ENCODE peak calls at places on chromosomes 16 and 17, in nine cellular contexts. One of them, this sample, is unnamed. For H3K9me3 and H3K4me1, the result is how much of the 10 kb centered on the place peaks cover.

GRCh38 chr17:4230142-4230541 is 33.6 kb downstream of the ANKFY1 start:
- DNase-seq in prostate gland: peak
- DNase-seq in tibial nerve: peak
- DNase-seq in mammary epithelial cell: peak
- DNase-seq in OCI-LY7: no peak
- DNase-seq in GM23248: peak
- DNase-seq in A549: peak
- DNase-seq in right atrium auricular region: peak
- DNase-seq in endodermal cell: peak
- DNase-seq in this sample: peak

GRCh38 chr17:45382226-45382625 is 50.4 kb downstream of the ARHGAP27 start:
- DNase-seq in endodermal cell: no peak
- DNase-seq in prostate gland: no peak
- DNase-seq in A549: no peak
- DNase-seq in right atrium auricular region: no peak
- DNase-seq in OCI-LY7: no peak
- DNase-seq in tibial nerve: no peak
- DNase-seq in GM23248: no peak
- DNase-seq in mammary epithelial cell: peak
- DNase-seq in this sample: no peak

GRCh38 chr16:80614908-80615696 is 74.3 kb downstream of the DYNLRB2 start:
- DNase-seq in prostate gland: no peak
- DNase-seq in OCI-LY7: no peak
- DNase-seq in GM23248: peak
- DNase-seq in A549: peak
- DNase-seq in tibial nerve: no peak
- DNase-seq in endodermal cell: peak
- DNase-seq in right atrium auricular region: no peak
- DNase-seq in mammary epithelial cell: peak
- DNase-seq in this sample: no peak

GRCh38 chr16:2584742-2585650 is 47.2 kb downstream of the PDPK1 start:
- DNase-seq in prostate gland: no peak
- DNase-seq in A549: no peak
- DNase-seq in mammary epithelial cell: no peak
- DNase-seq in endodermal cell: no peak
- DNase-seq in OCI-LY7: no peak
- DNase-seq in GM23248: no peak
- DNase-seq in right atrium auricular region: no peak
- DNase-seq in tibial nerve: peak
- DNase-seq in this sample: peak

GRCh38 chr16:2966043-2966802 is 2.1 kb downstream of the KREMEN2 start:
- DNase-seq in mammary epithelial cell: no peak
- DNase-seq in prostate gland: no peak
- DNase-seq in right atrium auricular region: no peak
- DNase-seq in GM23248: no peak
- DNase-seq in OCI-LY7: no peak
- DNase-seq in A549: no peak
- DNase-seq in tibial nerve: no peak
- DNase-seq in endodermal cell: peak
- DNase-seq in this sample: peak

GRCh38 chr17:61551255-61551742 is 39.7 kb downstream of the NACA2 start:
- DNase-seq in prostate gland: no peak
- DNase-seq in GM23248: peak
- DNase-seq in tibial nerve: no peak
- DNase-seq in right atrium auricular region: no peak
- DNase-seq in OCI-LY7: peak
- DNase-seq in endodermal cell: no peak
- DNase-seq in A549: peak
- DNase-seq in mammary epithelial cell: no peak
- DNase-seq in this sample: peak

GRCh38 chr16:72952404-72953301 is 95.3 kb downstream of the ZFHX3 start:
- DNase-seq in tibial nerve: no peak
- DNase-seq in mammary epithelial cell: no peak
- DNase-seq in A549: no peak
- DNase-seq in GM23248: peak
- DNase-seq in prostate gland: no peak
- DNase-seq in endodermal cell: no peak
- DNase-seq in right atrium auricular region: no peak
- DNase-seq in OCI-LY7: no peak
- DNase-seq in this sample: peak

GRCh38 chr17:36940313-36941264 is 3.3 kb downstream of the LHX1 start:
- DNase-seq in prostate gland: no peak
- DNase-seq in OCI-LY7: no peak
- DNase-seq in mammary epithelial cell: no peak
- DNase-seq in right atrium auricular region: no peak
- DNase-seq in GM23248: no peak
- DNase-seq in endodermal cell: peak
- DNase-seq in tibial nerve: no peak
- DNase-seq in A549: no peak
- DNase-seq in this sample: no peak

GRCh38 chr17:17177186-17177585 is 28.9 kb downstream of the PLD6 start:
- DNase-seq in mammary epithelial cell: no peak
- DNase-seq in GM23248: no peak
- DNase-seq in A549: no peak
- DNase-seq in right atrium auricular region: no peak
- DNase-seq in OCI-LY7: no peak
- DNase-seq in tibial nerve: no peak
- DNase-seq in endodermal cell: no peak
- DNase-seq in prostate gland: no peak
- DNase-seq in this sample: no peak

GRCh38 chr16:23433261-23433920 is 19.6 kb downstream of the COG7 start:
- DNase-seq in A549: no peak
- DNase-seq in OCI-LY7: no peak
- DNase-seq in endodermal cell: no peak
- DNase-seq in prostate gland: peak
- DNase-seq in GM23248: no peak
- DNase-seq in tibial nerve: no peak
- DNase-seq in right atrium auricular region: no peak
- DNase-seq in mammary epithelial cell: no peak
- DNase-seq in this sample: no peak

GRCh38 chr16:2971134-2971984 is 2.2 kb downstream of the PAQR4 start:
- DNase-seq in OCI-LY7: no peak
- DNase-seq in tibial nerve: no peak
- DNase-seq in A549: no peak
- DNase-seq in right atrium auricular region: no peak
- DNase-seq in GM23248: no peak
- DNase-seq in prostate gland: no peak
- DNase-seq in mammary epithelial cell: no peak
- DNase-seq in endodermal cell: no peak
- DNase-seq in this sample: no peak

GRCh38 chr17:74646231-74646630 is 22.7 kb upstream of the CD300E start:
- DNase-seq in tibial nerve: no peak
- DNase-seq in endodermal cell: peak
- DNase-seq in prostate gland: no peak
- DNase-seq in OCI-LY7: peak
- DNase-seq in right atrium auricular region: no peak
- DNase-seq in A549: peak
- DNase-seq in mammary epithelial cell: peak
- DNase-seq in GM23248: peak
- DNase-seq in this sample: no peak

GRCh38 chr17:34841467-34841866 is 119.8 kb downstream of the CCT6B start:
- DNase-seq in GM23248: no peak
- DNase-seq in prostate gland: no peak
- DNase-seq in right atrium auricular region: no peak
- DNase-seq in endodermal cell: no peak
- DNase-seq in A549: no peak
- DNase-seq in mammary epithelial cell: no peak
- DNase-seq in tibial nerve: no peak
- DNase-seq in OCI-LY7: peak
- DNase-seq in this sample: no peak

GRCh38 chr16:75320435-75320834 is 69.0 kb upstream of the BCAR1 start:
- DNase-seq in prostate gland: no peak
- DNase-seq in tibial nerve: no peak
- DNase-seq in mammary epithelial cell: no peak
- DNase-seq in right atrium auricular region: no peak
- DNase-seq in A549: no peak
- DNase-seq in OCI-LY7: peak
- DNase-seq in GM23248: peak
- DNase-seq in endodermal cell: peak
- DNase-seq in this sample: peak

GRCh38 chr16:29029168-29029994 is 44.5 kb downstream of the LAT start:
- DNase-seq in right atrium auricular region: no peak
- DNase-seq in mammary epithelial cell: peak
- DNase-seq in GM23248: peak
- DNase-seq in A549: peak
- DNase-seq in tibial nerve: no peak
- DNase-seq in endodermal cell: peak
- DNase-seq in OCI-LY7: no peak
- DNase-seq in prostate gland: no peak
- DNase-seq in this sample: peak

GRCh38 chr16:9115277-9115676 is 23.8 kb downstream of the HAPSTR1 start:
- DNase-seq in A549: no peak
- DNase-seq in OCI-LY7: no peak
- DNase-seq in GM23248: peak
- DNase-seq in right atrium auricular region: no peak
- DNase-seq in tibial nerve: no peak
- DNase-seq in mammary epithelial cell: peak
- DNase-seq in endodermal cell: peak
- DNase-seq in prostate gland: no peak
- DNase-seq in this sample: no peak

GRCh38 chr17:57557793-57558681 is 187.1 kb downstream of the CCDC182 start:
- DNase-seq in OCI-LY7: peak
- DNase-seq in endodermal cell: no peak
- DNase-seq in A549: peak
- DNase-seq in prostate gland: no peak
- DNase-seq in mammary epithelial cell: peak
- DNase-seq in right atrium auricular region: no peak
- DNase-seq in tibial nerve: no peak
- DNase-seq in GM23248: peak
- DNase-seq in this sample: no peak

GRCh38 chr17:74526681-74527080 is 4.6 kb downstream of the CD300LB start:
- DNase-seq in endodermal cell: no peak
- DNase-seq in prostate gland: no peak
- DNase-seq in A549: no peak
- DNase-seq in OCI-LY7: no peak
- DNase-seq in tibial nerve: no peak
- DNase-seq in right atrium auricular region: no peak
- DNase-seq in GM23248: no peak
- DNase-seq in mammary epithelial cell: no peak
- DNase-seq in this sample: no peak

GRCh38 chr16:558298-559020 is 1.7 kb upstream of the PRR35 start:
- DNase-seq in endodermal cell: no peak
- DNase-seq in prostate gland: no peak
- DNase-seq in OCI-LY7: no peak
- DNase-seq in mammary epithelial cell: no peak
- DNase-seq in GM23248: no peak
- DNase-seq in A549: no peak
- DNase-seq in right atrium auricular region: no peak
- DNase-seq in tibial nerve: no peak
- DNase-seq in this sample: no peak

GRCh38 chr17:58380207-58381123 is 28.5 kb upstream of the SUPT4H1 start:
- DNase-seq in OCI-LY7: no peak
- DNase-seq in endodermal cell: no peak
- DNase-seq in tibial nerve: no peak
- DNase-seq in mammary epithelial cell: no peak
- DNase-seq in A549: no peak
- DNase-seq in GM23248: no peak
- DNase-seq in prostate gland: no peak
- DNase-seq in right atrium auricular region: no peak
- DNase-seq in this sample: no peak

GRCh38 chr16:72042157-72042660 is 12.1 kb upstream of the HP start:
- DNase-seq in tibial nerve: no peak
- DNase-seq in GM23248: no peak
- DNase-seq in A549: no peak
- DNase-seq in right atrium auricular region: no peak
- DNase-seq in OCI-LY7: no peak
- DNase-seq in endodermal cell: no peak
- DNase-seq in prostate gland: no peak
- DNase-seq in mammary epithelial cell: peak
- DNase-seq in this sample: peak

GRCh38 chr16:61182416-61182815 is 853.8 kb downstream of the CDH8 start:
- DNase-seq in mammary epithelial cell: no peak
- DNase-seq in OCI-LY7: no peak
- DNase-seq in right atrium auricular region: no peak
- DNase-seq in tibial nerve: no peak
- DNase-seq in GM23248: no peak
- DNase-seq in A549: no peak
- DNase-seq in prostate gland: no peak
- DNase-seq in endodermal cell: no peak
- DNase-seq in this sample: peak
- H3K9me3 ChIP-seq in mammary epithelial cell: under half
- H3K9me3 ChIP-seq in OCI-LY7: under half
- H3K9me3 ChIP-seq in right atrium auricular region: under half
- H3K9me3 ChIP-seq in tibial nerve: under half
- H3K9me3 ChIP-seq in GM23248: under half
- H3K9me3 ChIP-seq in A549: under half
- H3K9me3 ChIP-seq in prostate gland: under half
- H3K9me3 ChIP-seq in endodermal cell: under half
- H3K9me3 ChIP-seq in this sample: under half

DNA sequence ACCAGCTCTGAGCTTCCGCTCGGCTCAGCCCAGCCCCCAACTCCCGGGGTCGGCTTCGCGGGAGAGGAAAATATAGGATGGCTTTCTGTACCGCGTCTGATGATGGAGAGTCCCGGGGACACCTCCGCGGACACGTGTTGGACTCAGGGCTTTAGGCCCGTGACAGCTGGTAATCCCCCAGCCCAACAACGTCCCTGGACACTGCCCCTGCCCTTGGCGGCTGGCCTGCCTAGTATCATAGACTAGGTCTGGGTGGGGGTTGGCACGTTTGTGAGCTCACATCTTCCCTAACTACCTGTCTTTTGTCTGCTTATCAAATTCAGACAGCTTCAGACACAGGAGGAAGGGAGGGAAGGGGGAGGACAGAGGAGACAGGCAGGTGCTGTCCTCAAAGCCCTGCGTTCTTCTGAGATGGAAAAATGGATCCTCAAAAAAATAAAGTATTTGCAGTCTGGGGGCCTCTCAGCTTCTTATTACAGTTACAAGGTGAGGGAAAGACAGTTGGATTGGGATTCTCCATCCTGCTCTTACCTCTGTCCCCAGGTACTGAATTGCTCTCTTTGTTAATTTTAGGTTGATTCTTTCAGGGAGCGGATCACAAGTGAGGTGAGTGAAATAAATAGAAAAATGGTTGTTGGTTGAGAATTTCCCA is 700 bp downstream of the PSME3 start:
- DNase-seq in GM23248: peak
- DNase-seq in A549: no peak
- DNase-seq in tibial nerve: no peak
- DNase-seq in endodermal cell: no peak
- DNase-seq in mammary epithelial cell: no peak
- DNase-seq in right atrium auricular region: no peak
- DNase-seq in prostate gland: no peak
- DNase-seq in OCI-LY7: no peak
- DNase-seq in this sample: no peak
- H3K27ac ChIP-seq in GM23248: peak
- H3K27ac ChIP-seq in A549: peak
- H3K27ac ChIP-seq in tibial nerve: peak
- H3K27ac ChIP-seq in endodermal cell: peak
- H3K27ac ChIP-seq in mammary epithelial cell: peak
- H3K27ac ChIP-seq in right atrium auricular region: peak
- H3K27ac ChIP-seq in prostate gland: peak
- H3K27ac ChIP-seq in OCI-LY7: peak
- H3K27ac ChIP-seq in this sample: peak

GRCh38 chr16:56613706-56614105 is 5.3 kb downstream of the MT2A start:
- DNase-seq in prostate gland: no peak
- DNase-seq in mammary epithelial cell: no peak
- DNase-seq in tibial nerve: no peak
- DNase-seq in OCI-LY7: no peak
- DNase-seq in A549: no peak
- DNase-seq in GM23248: no peak
- DNase-seq in right atrium auricular region: no peak
- DNase-seq in endodermal cell: no peak
- DNase-seq in this sample: no peak
- H3K4me1 ChIP-seq in prostate gland: under half
- H3K4me1 ChIP-seq in mammary epithelial cell: half or more
- H3K4me1 ChIP-seq in tibial nerve: under half
- H3K4me1 ChIP-seq in OCI-LY7: under half
- H3K4me1 ChIP-seq in A549: under half
- H3K4me1 ChIP-seq in GM23248: half or more
- H3K4me1 ChIP-seq in right atrium auricular region: half or more
- H3K4me1 ChIP-seq in endodermal cell: under half
- H3K4me1 ChIP-seq in this sample: under half

GRCh38 chr17:63483655-63484575 is 7.1 kb downstream of the ACE start:
- DNase-seq in mammary epithelial cell: no peak
- DNase-seq in endodermal cell: no peak
- DNase-seq in OCI-LY7: no peak
- DNase-seq in tibial nerve: no peak
- DNase-seq in GM23248: no peak
- DNase-seq in right atrium auricular region: no peak
- DNase-seq in prostate gland: no peak
- DNase-seq in A549: no peak
- DNase-seq in this sample: no peak
- H3K9me3 ChIP-seq in mammary epithelial cell: under half
- H3K9me3 ChIP-seq in endodermal cell: under half
- H3K9me3 ChIP-seq in OCI-LY7: under half
- H3K9me3 ChIP-seq in tibial nerve: under half
- H3K9me3 ChIP-seq in GM23248: under half
- H3K9me3 ChIP-seq in right atrium auricular region: under half
- H3K9me3 ChIP-seq in prostate gland: under half
- H3K9me3 ChIP-seq in A549: under half
- H3K9me3 ChIP-seq in this sample: under half